ENCODE peak calls at places on chromosome 4, in five cellular contexts. U, C, D, L and Y are unnamed samples.

GRCh38 chr4:162921178-162921785 is 245.4 kb downstream of the NAF1 start:
- DNase-seq in C (no peak), D (no peak), L (no peak), U (no peak), Y (no peak)

GRCh38 chr4:105641876-105642275 is 66.6 kb downstream of the INTS12 start:
- DNase-seq in C (no peak), L (no peak), U (no peak), D (no peak), Y (no peak)

GRCh38 chr4:53592128-53592527 is 842 bp upstream of the LNX1 start:
- DNase-seq in U (no peak), D (no peak), L (no peak), C (no peak), Y (no peak)

GRCh38 chr4:11746734-11747133 is 318.0 kb upstream of the HS3ST1 start:
- DNase-seq in C (no peak), U (no peak), L (no peak), D (no peak), Y (no peak)

GRCh38 chr4:1378559-1379231 is 27.5 kb downstream of the NKX1-1 start:
- DNase-seq in L (no peak), U (no peak), C (no peak), D (no peak), Y (no peak)

GRCh38 chr4:101393256-101393655 is 45.9 kb upstream of the PPP3CA start:
- DNase-seq in C (no peak), D (peak; percentile 56), U (peak; percentile 68), L (no peak), Y (no peak)

GRCh38 chr4:26648260-26648659 is 64.4 kb downstream of the TBC1D19 start:
- DNase-seq in L (no peak), C (no peak), U (no peak), D (no peak), Y (no peak)

GRCh38 chr4:71687057-71687456 is 96.8 kb downstream of the GC start:
- DNase-seq in D (no peak), L (no peak), C (no peak), U (no peak), Y (no peak)

GRCh38 chr4:170007113-170007512 is 19.1 kb downstream of the MFAP3L start:
- DNase-seq in C (no peak), D (no peak), U (peak; percentile 20), L (no peak), Y (no peak)

GRCh38 chr4:169620846-169621228 is 459 bp downstream of the CLCN3 start:
- DNase-seq in U (peak; percentile 27), L (peak; percentile 5), C (no peak), D (no peak), Y (peak; percentile 19)

GRCh38 chr4:87192155-87192919 is 28.1 kb downstream of the KLHL8 start:
- DNase-seq in U (peak; percentile 11), L (no peak), C (no peak), D (no peak), Y (no peak)

GRCh38 chr4:41525129-41525528 is 12.8 kb upstream of the LIMCH1 start:
- DNase-seq in C (no peak), L (no peak), D (peak; percentile 91), U (peak; percentile 98), Y (no peak)

GRCh38 chr4:133596459-133596858 is 447.4 kb downstream of the PCDH10 start:
- DNase-seq in C (no peak), L (no peak), D (no peak), U (no peak), Y (no peak)

GRCh38 chr4:184096561-184097239 is 121.0 kb downstream of the ENPP6 start:
- DNase-seq in L (no peak), U (no peak), C (no peak), D (no peak), Y (no peak)

GRCh38 chr4:187354740-187355139 is 631.1 kb upstream of the FAT1 start:
- DNase-seq in D (no peak), U (no peak), L (no peak), C (no peak), Y (no peak)

GRCh38 chr4:1227817-1228216 is 21.1 kb downstream of the CTBP1 start:
- DNase-seq in D (no peak), C (no peak), U (no peak), L (no peak), Y (no peak)

GRCh38 chr4:80171251-80171650 is 26.1 kb upstream of the PRDM8 start:
- DNase-seq in D (no peak), L (peak; percentile 15), U (peak; percentile 57), C (no peak), Y (no peak)

GRCh38 chr4:30429813-30430466 is 290.2 kb upstream of the PCDH7 start:
- DNase-seq in L (no peak), D (peak; percentile 18), C (peak; percentile 8), U (peak; percentile 74), Y (no peak)

GRCh38 chr4:84495448-84496221 is 3.5 kb downstream of the NKX6-1 start:
- DNase-seq in U (no peak), C (no peak), D (no peak), L (no peak), Y (no peak)

GRCh38 chr4:155512812-155513211 is 136.0 kb upstream of the MAP9 start:
- DNase-seq in D (no peak), U (no peak), C (no peak), L (no peak), Y (no peak)

GRCh38 chr4:73450398-73451004 is 14.5 kb downstream of the AFP start:
- DNase-seq in U (peak; percentile 96), D (peak; percentile 34), L (no peak), C (no peak), Y (no peak)

GRCh38 chr4:154024097-154024496 is 235.2 kb upstream of the SFRP2 start:
- DNase-seq in C (no peak), D (no peak), U (no peak), L (peak; percentile 14), Y (no peak)

GRCh38 chr4:152643153-152644035 is 36.4 kb downstream of the TMEM154 start:
- DNase-seq in U (no peak), L (peak; percentile 6), C (no peak), D (no peak), Y (peak; percentile 6)

GRCh38 chr4:74397748-74398426 is 32.9 kb downstream of the EREG start:
- DNase-seq in D (no peak), L (peak; percentile 4), U (peak; percentile 15), C (no peak), Y (no peak)